ENCODE peak calls at places on chromosomes 13 and 19, in five cellular contexts. M is AG04450, O is endothelial cell, E is neural progenitor cell, J is caudate nucleus. P is an unnamed sample.

GRCh38 chr13:101292711-101293110 is 123.6 kb downstream of the NALCN start:
- DNase-seq in J (no peak), E (no peak), M (no peak), O (no peak), P (no peak)

GRCh38 chr13:99155821-99156220 is 44.8 kb upstream of the UBAC2 start:
- DNase-seq in J (no peak), O (no peak), E (no peak), M (no peak), P (no peak)

GRCh38 chr19:1671716-1672037 is 19.3 kb upstream of the TCF3 start:
- DNase-seq in M (no peak), J (no peak), E (no peak), O (no peak), P (no peak)

GRCh38 chr19:32012886-32013635 is 332.3 kb upstream of the ZNF507 start:
- DNase-seq in O (no peak), E (peak), M (no peak), J (no peak), P (no peak)

GRCh38 chr13:73535341-73535740 is 476.5 kb downstream of the KLF5 start:
- DNase-seq in E (no peak), J (no peak), O (no peak), M (no peak), P (no peak)

GRCh38 chr13:25860862-25861261 is 191.0 kb downstream of the SHISA2 start:
- DNase-seq in O (no peak), E (no peak), J (no peak), M (no peak), P (no peak)

GRCh38 chr19:17225051-17225450 is 975 bp upstream of the OCEL1 start:
- DNase-seq in E (no peak), O (no peak), J (no peak), M (no peak), P (no peak)

GRCh38 chr19:54502518-54503048 is at the start of gene LAIR2:
- DNase-seq in O (no peak), J (no peak), E (no peak), M (no peak), P (no peak)

GRCh38 chr19:31214086-31214485 is 135.2 kb downstream of the TSHZ3 start:
- DNase-seq in E (no peak), M (peak), O (no peak), J (no peak), P (peak)

GRCh38 chr13:107216046-107216715 is 648.2 kb upstream of the ARGLU1 start:
- DNase-seq in E (peak), J (no peak), M (no peak), O (no peak), P (no peak)

GRCh38 chr13:27101847-27102246 is 69.8 kb downstream of the USP12 start:
- DNase-seq in O (no peak), M (no peak), J (no peak), E (no peak), P (no peak)

GRCh38 chr13:30734434-30734833 is 909 bp upstream of the ALOX5AP start:
- DNase-seq in M (peak), J (no peak), O (no peak), E (no peak), P (no peak)

GRCh38 chr13:48563611-48564010 is 30.7 kb upstream of the RCBTB2 start:
- DNase-seq in J (no peak), O (no peak), E (no peak), M (no peak), P (no peak)

P was measured in activated CD8-positive, alpha-beta memory T cell treated with anti-CD3 and anti-CD28 coated beads, Interleukin-2, amount 50 U/mL, for 48 hours.